ENCODE peak calls at places on chromosomes 13 and 19, in six cellular contexts. S, R, B, O, L and C are unnamed samples.

GRCh38 chr19:35731353-35731752 is 10.9 kb downstream of the IGFLR1 start:
- DNase-seq in S (no peak), R (no peak), B (no peak), O (no peak), L (no peak), C (no peak)

GRCh38 chr19:45876161-45876410 is 9.9 kb downstream of the IRF2BP1 start:
- DNase-seq in S (no peak), R (no peak), B (no peak), O (no peak), L (no peak), C (no peak)

GRCh38 chr19:5389353-5389752 is 48.7 kb upstream of the PTPRS start:
- DNase-seq in S (no peak), R (no peak), B (no peak), O (no peak), L (no peak), C (no peak)

GRCh38 chr19:56660381-56661105 is 11.0 kb downstream of the ZNF835 start:
- DNase-seq in S (peak), R (peak), B (no peak), O (no peak), L (peak), C (no peak)

GRCh38 chr13:113078895-113079720 is 26.5 kb upstream of the F7 start:
- DNase-seq in S (no peak), R (no peak), B (no peak), O (no peak), L (peak), C (peak)

GRCh38 chr19:38315657-38316476 is at the start of gene YIF1B:
- DNase-seq in S (peak), R (peak), B (peak), O (peak), L (peak), C (peak)

GRCh38 chr19:10085641-10086031 is 481 bp upstream of the SHFL start:
- DNase-seq in S (no peak), R (no peak), B (peak), O (no peak), L (no peak), C (no peak)

GRCh38 chr13:106498158-106498557 is 37.3 kb downstream of the EFNB2 start:
- DNase-seq in S (no peak), R (no peak), B (no peak), O (no peak), L (no peak), C (no peak)

GRCh38 chr19:40465781-40466218 is 255 bp upstream of the BLVRB start:
- DNase-seq in S (peak), R (peak), B (peak), O (peak), L (peak), C (peak)

GRCh38 chr13:93745884-93746283 is 519.3 kb downstream of the GPC6 start:
- DNase-seq in S (no peak), R (no peak), B (peak), O (no peak), L (no peak), C (no peak)

GRCh38 chr13:99371956-99372355 is 64.8 kb upstream of the GPR183 start:
- DNase-seq in S (no peak), R (no peak), B (no peak), O (no peak), L (no peak), C (no peak)

GRCh38 chr13:49020940-49021548 is 45.3 kb downstream of the FNDC3A start:
- DNase-seq in S (no peak), R (no peak), B (peak), O (no peak), L (no peak), C (no peak)

GRCh38 chr19:11737964-11738745 is 591 bp downstream of the ZNF823 start:
- DNase-seq in S (no peak), R (peak), B (peak), O (no peak), L (peak), C (peak)

GRCh38 chr19:28899703-28900102 is 313.2 kb downstream of the UQCRFS1 start:
- DNase-seq in S (no peak), R (no peak), B (no peak), O (no peak), L (no peak), C (no peak)

GRCh38 chr13:43784491-43784890 is 2.3 kb downstream of the ENOX1 start:
- DNase-seq in S (no peak), R (no peak), B (peak), O (no peak), L (no peak), C (no peak)

GRCh38 chr19:3821857-3822364 is 35.7 kb upstream of the MATK start:
- DNase-seq in S (no peak), R (peak), B (peak), O (no peak), L (peak), C (peak)

GRCh38 chr19:45179063-45179847 is 671 bp downstream of the BLOC1S3 start:
- DNase-seq in S (no peak), R (peak), B (peak), O (no peak), L (no peak), C (peak)

GRCh38 chr13:95643471-95643813 is 1.1 kb downstream of the DZIP1 start:
- DNase-seq in S (no peak), R (no peak), B (peak), O (peak), L (no peak), C (no peak)

GRCh38 chr13:97212540-97213146 is 9.5 kb upstream of the MBNL2 start:
- DNase-seq in S (no peak), R (peak), B (peak), O (no peak), L (no peak), C (no peak)

GRCh38 chr13:48562296-48563066 is 29.6 kb upstream of the RCBTB2 start:
- DNase-seq in S (no peak), R (no peak), B (no peak), O (no peak), L (no peak), C (no peak)

GRCh38 chr19:56105090-56105701 is 15.9 kb downstream of the ZNF787 start:
- DNase-seq in S (no peak), R (peak), B (peak), O (peak), L (peak), C (peak)

GRCh38 chr19:41297628-41298326 is 12.2 kb upstream of the CCDC97 start:
- DNase-seq in S (no peak), R (no peak), B (no peak), O (no peak), L (no peak), C (no peak)

GRCh38 chr19:50720921-50721291 is 1.3 kb upstream of the SHANK1 start:
- DNase-seq in S (no peak), R (no peak), B (no peak), O (no peak), L (no peak), C (no peak)

GRCh38 chr13:99203601-99204579 is 3.2 kb downstream of the UBAC2 start:
- DNase-seq in S (no peak), R (no peak), B (no peak), O (no peak), L (no peak), C (no peak)

GRCh38 chr19:46946090-46946489 is 73.5 kb upstream of the NPAS1 start:
- DNase-seq in S (no peak), R (no peak), B (no peak), O (no peak), L (no peak), C (no peak)

GRCh38 chr13:112342841-112343361 is 33.3 kb upstream of the SPACA7 start:
- DNase-seq in S (no peak), R (no peak), B (no peak), O (no peak), L (no peak), C (no peak)

GRCh38 chr19:15536350-15536749 is 28.0 kb downstream of the CYP4F22 start:
- DNase-seq in S (no peak), R (no peak), B (no peak), O (no peak), L (no peak), C (no peak)